ENCODE peak calls at places on chromosomes 3 and 15, in ten cellular contexts. V, K, I, C, E, D, O, L, R and G are unnamed samples.

GRCh38 chr15:95160316-95160715 is 929.0 kb downstream of the MCTP2 start:
- DNase-seq in O (no peak), C (no peak), I (no peak), D (no peak), K (no peak), L (no peak), V (no peak), E (no peak), R (no peak), G (no peak)

GRCh38 chr3:171108066-171108465 is 81.5 kb upstream of the SLC2A2 start:
- DNase-seq in L (no peak), O (peak; percentile 33), V (no peak), K (no peak), D (no peak), C (no peak), R (no peak), I (no peak), E (no peak), G (peak; percentile 40)

GRCh38 chr15:84715442-84716035 is 400 bp downstream of the SEC11A start:
- DNase-seq in C (peak; percentile 4), K (no peak), R (no peak), I (peak; percentile 37), D (no peak), V (no peak), O (peak; percentile 25), L (no peak), E (no peak), G (peak; percentile 44)

GRCh38 chr3:177146646-177147045 is 50.6 kb downstream of the TBL1XR1 start:
- DNase-seq in I (no peak), O (no peak), D (no peak), K (no peak), L (no peak), V (no peak), C (no peak), R (peak; percentile 78), E (no peak), G (peak; percentile 71)

GRCh38 chr3:189937302-189938255 is 183.1 kb downstream of the P3H2 start:
- DNase-seq in E (no peak), I (no peak), K (no peak), C (no peak), L (no peak), V (no peak), O (no peak), D (no peak), R (peak; percentile 100), G (peak; percentile 98)

GRCh38 chr3:111073186-111073585 is 1.6 kb downstream of the NECTIN3 start:
- DNase-seq in R (no peak), K (no peak), E (no peak), C (no peak), L (no peak), D (no peak), O (no peak), I (no peak), V (no peak), G (peak; percentile 38)

GRCh38 chr3:148707596-148708386 is 10.1 kb downstream of the AGTR1 start:
- DNase-seq in K (no peak), I (no peak), L (no peak), E (no peak), O (no peak), C (no peak), R (no peak), V (no peak), D (no peak), G (no peak)

GRCh38 chr15:51262468-51262867 is 75.9 kb downstream of the CYP19A1 start:
- DNase-seq in D (no peak), R (no peak), E (no peak), K (no peak), L (no peak), V (no peak), O (no peak), C (no peak), I (no peak), G (no peak)

GRCh38 chr3:87006844-87007439 is 16.0 kb upstream of the VGLL3 start:
- DNase-seq in L (no peak), K (no peak), I (no peak), C (no peak), D (no peak), O (no peak), E (no peak), R (no peak), V (no peak), G (peak; percentile 67)

GRCh38 chr3:183576487-183577107 is 21.1 kb upstream of the KLHL6 start:
- DNase-seq in L (no peak), O (no peak), C (peak; percentile 92), E (no peak), R (no peak), D (no peak), K (no peak), I (no peak), V (no peak), G (peak; percentile 35)

GRCh38 chr15:41862515-41863116 is 24.0 kb downstream of the PLA2G4B start:
- DNase-seq in E (no peak), I (no peak), R (no peak), O (no peak), K (no peak), C (peak; percentile 49), L (no peak), D (no peak), V (no peak), G (no peak)

GRCh38 chr15:78073026-78073425 is 4.5 kb downstream of the TBC1D2B start:
- DNase-seq in O (no peak), K (no peak), V (no peak), D (no peak), E (no peak), I (no peak), C (no peak), R (no peak), L (no peak), G (peak; percentile 50)

GRCh38 chr3:16668776-16669545 is 63.7 kb upstream of the DAZL start:
- DNase-seq in O (peak; percentile 15), R (no peak), K (no peak), E (no peak), L (no peak), V (no peak), I (no peak), C (no peak), D (no peak), G (no peak)

GRCh38 chr3:81580399-81580798 is 181.0 kb downstream of the GBE1 start:
- DNase-seq in R (no peak), C (no peak), I (no peak), V (peak; percentile 71), O (no peak), E (no peak), L (no peak), D (no peak), K (no peak), G (no peak)

GRCh38 chr3:13927295-13927694 is 47.4 kb upstream of the WNT7A start:
- DNase-seq in L (no peak), V (no peak), C (no peak), E (no peak), I (no peak), R (no peak), K (no peak), O (no peak), D (no peak), G (no peak)

GRCh38 chr3:58288011-58288728 is 17.9 kb upstream of the RPP14 start:
- DNase-seq in V (no peak), K (no peak), D (no peak), I (peak; percentile 31), O (peak; percentile 34), E (no peak), L (no peak), R (no peak), C (no peak), G (no peak)

GRCh38 chr3:153379516-153379915 is 217.5 kb downstream of the RAP2B start:
- DNase-seq in D (no peak), O (no peak), C (no peak), I (no peak), E (no peak), L (no peak), R (no peak), V (no peak), K (no peak), G (peak; percentile 7)

GRCh38 chr3:192445768-192446644 is 281.3 kb downstream of the FGF12 start:
- DNase-seq in D (no peak), L (no peak), E (no peak), V (no peak), C (peak; percentile 87), O (peak; percentile 26), I (no peak), K (no peak), R (no peak), G (no peak)

GRCh38 chr3:102113421-102114041 is 264.2 kb downstream of the NFKBIZ start:
- DNase-seq in O (no peak), I (no peak), E (no peak), L (no peak), R (no peak), K (no peak), C (no peak), D (no peak), V (no peak), G (no peak)

GRCh38 chr15:66948294-66948693 is 117.1 kb upstream of the SMAD3 start:
- DNase-seq in R (no peak), L (no peak), I (no peak), C (no peak), V (no peak), D (no peak), O (peak; percentile 12), E (no peak), K (no peak), G (peak; percentile 45)

GRCh38 chr3:49013738-49014660 is 4.4 kb downstream of the DALRD3 start:
- DNase-seq in I (peak; percentile 50), C (no peak), D (no peak), K (peak; percentile 75), E (no peak), O (no peak), L (peak; percentile 61), V (no peak), R (no peak), G (no peak)

GRCh38 chr15:51765751-51766150 is 14.4 kb downstream of the TMOD2 start:
- DNase-seq in D (no peak), L (no peak), V (no peak), E (no peak), O (no peak), C (no peak), R (no peak), I (no peak), K (no peak), G (no peak)

GRCh38 chr3:114370537-114371174 is 76.8 kb downstream of the TIGIT start:
- DNase-seq in R (no peak), I (peak; percentile 14), L (no peak), K (no peak), V (no peak), E (no peak), C (no peak), D (no peak), O (no peak), G (no peak)

GRCh38 chr15:91027677-91028076 is 5.3 kb upstream of the VPS33B start:
- DNase-seq in L (no peak), C (no peak), D (no peak), R (no peak), O (no peak), E (no peak), K (no peak), I (no peak), V (no peak), G (no peak)

GRCh38 chr3:186456636-186457265 is 87.4 kb downstream of the CRYGS start:
- DNase-seq in D (no peak), K (no peak), I (no peak), O (no peak), E (no peak), C (no peak), R (no peak), V (no peak), L (no peak), G (no peak)

GRCh38 chr15:47786371-47786770 is 69.1 kb downstream of the SEMA6D start:
- DNase-seq in D (no peak), R (no peak), I (no peak), O (no peak), K (no peak), L (no peak), C (no peak), V (no peak), E (no peak), G (no peak)

GRCh38 chr3:57805674-57806073 is 49.6 kb downstream of the SLMAP start:
- DNase-seq in O (peak; percentile 37), C (no peak), K (no peak), L (no peak), V (no peak), R (peak; percentile 25), D (no peak), E (no peak), I (no peak), G (peak; percentile 73)

GRCh38 chr15:27254016-27254415 is 283.0 kb downstream of the GABRG3 start:
- DNase-seq in D (no peak), I (no peak), C (no peak), E (no peak), V (no peak), R (no peak), O (no peak), K (no peak), L (no peak), G (no peak)